ENCODE peak calls at places on chromosome 1, in seven cellular contexts. F is IMR-90, Z is tibial nerve, W is esophagus muscularis mucosa, D is adrenal gland, C is spleen, U is body of pancreas. A is an unnamed sample.

GRCh38 chr1:77313491-77313890 is 31.7 kb downstream of the AK5 start:
- DNase-seq in W (no peak), F (peak; percentile 15), U (peak; percentile 16), C (no peak), Z (no peak), D (peak; percentile 29), A (no peak)

GRCh38 chr1:67850151-67850551 is 16.9 kb upstream of the GNG12 start:
- DNase-seq in C (no peak), F (peak; percentile 60), U (peak; percentile 23), Z (no peak), D (no peak), W (no peak), A (no peak)

GRCh38 chr1:203131548-203132200 is 4.1 kb downstream of the ADORA1 start:
- DNase-seq in F (no peak), C (no peak), Z (no peak), D (no peak), U (no peak), W (no peak), A (peak; percentile 33)

GRCh38 chr1:217881131-217881543 is 250.0 kb downstream of the SPATA17 start:
- DNase-seq in C (no peak), U (no peak), D (no peak), F (no peak), W (no peak), Z (no peak), A (no peak)

GRCh38 chr1:20093303-20093702 is 23.3 kb downstream of the PLA2G5 start:
- DNase-seq in D (no peak), F (no peak), U (no peak), Z (no peak), W (no peak), C (no peak), A (no peak)

GRCh38 chr1:119674835-119675289 is 26.8 kb upstream of the ZNF697 start:
- DNase-seq in Z (no peak), C (no peak), F (peak; percentile 11), D (no peak), W (no peak), U (peak; percentile 49), A (no peak)

GRCh38 chr1:195054217-195054687 is 1554.0 kb downstream of the KCNT2 start:
- DNase-seq in F (no peak), Z (no peak), U (no peak), D (no peak), C (peak; percentile 59), W (no peak), A (no peak)

GRCh38 chr1:68213843-68214242 is 18.5 kb downstream of the WLS start:
- DNase-seq in Z (peak; percentile 64), D (peak; percentile 81), C (no peak), W (peak; percentile 93), F (peak; percentile 58), U (peak; percentile 75), A (no peak)

GRCh38 chr1:23664837-23665795 is 26.5 kb upstream of the RPL11 start:
- DNase-seq in D (peak; percentile 37), C (no peak), U (peak; percentile 7), W (no peak), Z (no peak), F (no peak), A (no peak)

GRCh38 chr1:210232524-210233215 is at the start of gene SERTAD4:
- DNase-seq in Z (no peak), W (no peak), D (no peak), C (no peak), F (no peak), U (peak; percentile 26), A (no peak)

GRCh38 chr1:210231846-210232523 is 611 bp upstream of the SERTAD4 start:
- DNase-seq in W (no peak), C (no peak), Z (no peak), F (no peak), U (no peak), D (no peak), A (no peak)

GRCh38 chr1:210233216-210233494 is 559 bp downstream of the SERTAD4 start:
- DNase-seq in W (no peak), C (no peak), Z (no peak), F (no peak), D (no peak), U (no peak), A (no peak)

GRCh38 chr1:210234254-210234747 is 1.7 kb downstream of the SERTAD4 start:
- DNase-seq in D (no peak), W (peak; percentile 55), U (no peak), F (no peak), C (no peak), Z (no peak), A (no peak)

DNA sequence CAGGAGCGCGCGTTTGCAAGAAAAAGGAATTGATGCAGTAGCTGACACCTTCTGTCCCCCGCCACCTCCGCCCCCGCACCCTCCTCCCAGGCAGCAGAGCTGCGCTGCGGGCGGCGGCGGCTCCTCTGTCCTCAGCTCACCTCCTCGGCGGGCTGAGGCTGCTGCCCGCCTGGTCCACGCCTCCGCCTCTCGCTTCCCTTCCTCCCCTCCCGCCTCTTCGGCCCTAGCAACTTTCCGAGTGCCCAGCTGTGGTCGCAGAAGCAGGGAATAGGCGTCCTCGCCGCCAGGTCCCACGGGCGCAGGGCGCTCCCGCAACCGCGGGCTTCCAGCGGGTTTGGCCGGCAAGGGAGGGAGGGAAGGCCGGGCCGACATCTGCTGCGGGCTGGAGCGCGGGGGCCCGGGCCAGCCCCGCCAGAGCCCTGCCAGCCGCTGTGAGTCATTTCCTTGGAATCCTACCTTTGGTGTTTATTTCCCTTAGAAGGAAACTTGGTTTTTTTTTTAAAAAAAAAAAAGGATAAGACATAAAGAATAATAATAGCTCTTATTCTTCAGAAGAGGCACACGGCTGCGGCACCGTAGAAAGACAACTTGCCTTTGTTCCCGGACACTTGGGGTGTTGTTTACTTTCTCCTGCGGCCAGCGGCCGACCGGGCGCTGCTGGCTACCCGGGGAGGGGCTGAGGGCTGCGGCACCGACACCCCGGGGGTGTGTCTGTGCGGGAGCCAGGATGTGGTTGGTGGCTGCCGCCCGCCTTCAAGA is 1.1 kb downstream of the SERTAD4 start:
- DNase-seq in U (peak; percentile 24), C (no peak), Z (no peak), D (peak; percentile 26), W (peak; percentile 91), F (peak; percentile 52), A (no peak)
- TF ChIP-seq POLR2A in U (no peak), C (no peak), Z (no peak), D (no peak), W (no peak), F (no peak), A (no peak)

GRCh38 chr1:167629681-167630567 is at the start of gene RCSD1:
- DNase-seq in C (peak; percentile 95), U (no peak), F (no peak), Z (no peak), W (no peak), D (no peak), A (peak; percentile 76)

GRCh38 chr1:167631987-167632680 is 2.1 kb downstream of the RCSD1 start:
- DNase-seq in Z (no peak), W (no peak), F (no peak), C (peak; percentile 83), D (no peak), U (no peak), A (no peak)

GRCh38 chr1:167631386-167631941 is 1.4 kb downstream of the RCSD1 start:
- DNase-seq in F (no peak), U (no peak), C (no peak), D (no peak), Z (no peak), W (no peak), A (peak; percentile 40)

GRCh38 chr1:167628754-167629515 is 1.1 kb upstream of the RCSD1 start:
- DNase-seq in C (no peak), F (no peak), Z (no peak), W (no peak), U (no peak), D (no peak), A (no peak)

DNA sequence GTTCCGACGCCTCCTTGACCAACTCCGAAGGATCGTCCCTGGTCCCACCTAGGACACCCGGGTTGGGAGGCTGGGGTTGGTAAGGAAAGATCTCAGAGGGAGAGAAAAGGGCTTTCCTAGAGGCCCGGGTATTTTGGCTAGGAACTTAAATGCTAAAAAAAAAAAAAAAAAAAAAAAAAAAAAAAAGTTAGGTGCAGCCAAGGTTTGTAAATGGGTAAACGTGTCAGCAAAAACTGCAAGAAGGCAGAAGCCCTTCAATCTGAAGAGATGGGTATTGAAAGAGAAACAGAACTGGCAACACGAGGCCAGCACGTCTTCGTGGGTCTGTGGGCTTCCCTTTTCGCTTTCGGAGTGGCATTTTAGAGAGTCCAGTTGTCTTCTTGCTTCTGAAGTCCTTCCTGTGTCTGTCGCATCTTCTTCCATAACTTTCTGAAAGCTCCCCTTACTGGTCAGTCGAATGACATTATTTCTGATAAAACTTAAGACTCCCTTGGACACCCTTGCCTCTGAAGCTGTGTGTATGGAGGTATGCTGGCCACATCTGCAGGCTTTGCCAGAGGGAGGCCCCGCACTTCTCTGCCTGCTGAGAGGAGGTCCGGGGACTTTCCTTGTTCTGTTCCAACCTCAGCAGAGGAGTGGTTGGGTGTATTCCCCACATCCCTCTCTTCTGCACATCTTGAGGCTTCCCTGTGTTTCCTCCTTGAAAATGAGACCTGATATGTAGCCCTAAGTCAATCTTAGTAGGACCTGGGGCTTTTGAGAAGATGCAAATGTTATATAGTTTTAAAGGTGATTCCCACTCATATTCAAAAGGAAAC is 745 bp downstream of the RCSD1 start:
- DNase-seq in W (no peak), F (no peak), Z (no peak), D (no peak), C (peak; percentile 84), U (no peak), A (peak; percentile 62)
- H3K4me1 ChIP-seq in W (peaks cover 70% of the 10 kb centered on the region), F (no peaks in the 10 kb centered on the region), Z (peaks cover 26% of the 10 kb centered on the region), D (peaks cover 21% of the 10 kb centered on the region), C (peaks cover 55% of the 10 kb centered on the region), U (peaks cover 6% of the 10 kb centered on the region), A (no peaks in the 10 kb centered on the region)

DNA sequence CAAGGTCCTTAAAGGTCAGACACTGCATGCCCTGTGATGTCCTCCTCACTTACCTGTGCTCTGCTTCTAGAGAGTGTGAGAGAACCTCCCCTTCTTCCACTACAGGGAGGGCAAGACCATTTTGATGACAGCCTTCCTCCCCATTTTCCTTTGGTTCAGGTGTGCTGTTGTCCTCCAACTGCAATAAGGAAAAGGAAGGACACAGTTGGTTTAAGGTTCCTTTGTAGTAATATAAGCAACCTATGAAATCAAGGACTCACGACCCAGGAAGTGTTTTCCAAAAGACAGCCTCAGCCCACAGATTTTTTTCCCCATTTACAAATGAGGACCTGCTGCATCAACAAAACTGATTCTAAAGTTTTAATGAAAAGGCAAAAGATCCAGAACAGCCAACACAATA is 6.6 kb upstream of the CCDC17 start:
- DNase-seq in D (no peak), W (no peak), F (no peak), Z (no peak), U (no peak), C (no peak), A (no peak)
- TF ChIP-seq POLR2A in D (no peak), W (no peak), F (no peak), Z (no peak), U (no peak), C (no peak), A (no peak)

DNA sequence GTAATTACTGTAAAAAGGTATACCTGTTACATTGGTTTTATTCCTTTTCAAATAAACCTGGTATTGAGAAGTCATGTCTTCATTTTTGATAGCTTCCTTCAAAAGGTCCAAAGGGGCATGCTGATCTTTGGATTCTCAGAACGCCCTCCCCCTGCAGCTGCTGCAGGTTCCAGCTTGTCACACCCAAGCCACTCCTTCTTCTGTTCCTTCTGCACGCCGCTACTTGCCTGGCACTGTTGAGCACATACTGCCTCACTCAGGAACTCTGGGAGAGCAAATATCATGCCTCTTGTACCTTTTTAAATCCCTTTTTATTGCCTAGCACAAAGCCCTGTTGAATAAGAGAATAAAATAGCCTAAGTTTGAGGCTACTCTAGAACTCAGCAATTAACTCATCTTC is 136.9 kb downstream of the BARHL2 start:
- DNase-seq in C (no peak), U (no peak), D (no peak), W (no peak), Z (no peak), F (no peak), A (no peak)
- H3K4me1 ChIP-seq in C (no peaks in the 10 kb centered on the region), U (no peaks in the 10 kb centered on the region), D (no peaks in the 10 kb centered on the region), W (no peaks in the 10 kb centered on the region), Z (no peaks in the 10 kb centered on the region), F (no peaks in the 10 kb centered on the region), A (no peaks in the 10 kb centered on the region)